ENCODE peak calls at places on chromosomes 16 and 17, in four cellular contexts. B is GM10248; A is memory B cell; U is effector CD4-positive, alpha-beta T cell. W is an unnamed sample.

GRCh38 chr17:65482201-65482600 is 79.2 kb downstream of the AXIN2 start:
- DNase-seq in B (no peak), A (no peak), U (no peak), W (no peak)

GRCh38 chr16:50448522-50448921 is 79.7 kb upstream of the BRD7 start:
- DNase-seq in B (no peak), A (no peak), U (no peak), W (no peak)

GRCh38 chr17:19702231-19702641 is 14.1 kb downstream of the SLC47A2 start:
- DNase-seq in B (no peak), A (no peak), U (no peak), W (no peak)

GRCh38 chr16:3490911-3491629 is 4.2 kb downstream of the C16orf90 start:
- DNase-seq in B (no peak), A (no peak), U (no peak), W (peak)

GRCh38 chr17:79033741-79034501 is 10.0 kb downstream of the C1QTNF1 start:
- DNase-seq in B (no peak), A (no peak), U (no peak), W (no peak)

GRCh38 chr16:13519871-13520270 is 400.1 kb upstream of the ERCC4 start:
- DNase-seq in B (no peak), A (no peak), U (no peak), W (no peak)

GRCh38 chr17:38569701-38570512 is 35.8 kb downstream of the SRCIN1 start:
- DNase-seq in B (no peak), A (no peak), U (no peak), W (no peak)

GRCh38 chr17:10069301-10069700 is 129.1 kb downstream of the GAS7 start:
- DNase-seq in B (no peak), A (no peak), U (no peak), W (no peak)

GRCh38 chr17:61479493-61480413 is 27.5 kb downstream of the TBX4 start:
- DNase-seq in B (no peak), A (no peak), U (no peak), W (no peak)

GRCh38 chr17:57925361-57925990 is 29.7 kb downstream of the CUEDC1 start:
- DNase-seq in B (no peak), A (no peak), U (no peak), W (no peak)

GRCh38 chr17:63694974-63695773 is 4.8 kb downstream of the LIMD2 start:
- DNase-seq in B (peak), A (peak), U (no peak), W (no peak)